ENCODE peak calls at places on chromosomes 3 and 15, in seven cellular contexts. F is uterus, D is DND-41, I is testis, X is neural progenitor cell, T is IMR-90, V is cardiac muscle cell. L is an unnamed sample.

GRCh38 chr3:114566162-114566755 is 272.4 kb downstream of the TIGIT start:
- DNase-seq in X (peak; percentile 5), V (no peak), F (no peak), I (no peak), D (no peak), T (no peak), L (no peak)

GRCh38 chr3:18007980-18008379 is 265.5 kb upstream of the TBC1D5 start:
- DNase-seq in X (no peak), F (no peak), T (no peak), V (no peak), D (no peak), I (no peak), L (peak; percentile 18)

GRCh38 chr3:113625724-113626348 is 70.6 kb downstream of the USF3 start:
- DNase-seq in T (no peak), D (no peak), F (no peak), V (no peak), X (no peak), I (no peak), L (no peak)

GRCh38 chr15:81016253-81017068 is 15.7 kb downstream of the TLNRD1 start:
- DNase-seq in X (no peak), I (no peak), T (no peak), D (no peak), F (no peak), V (no peak), L (no peak)

GRCh38 chr3:40267940-40268707 is 41.4 kb upstream of the EIF1B start:
- DNase-seq in F (no peak), X (no peak), V (no peak), D (no peak), T (no peak), I (no peak), L (no peak)

GRCh38 chr3:47647550-47647949 is 68.9 kb upstream of the CSPG5 start:
- DNase-seq in F (no peak), T (no peak), D (no peak), X (no peak), I (no peak), V (no peak), L (no peak)

GRCh38 chr3:169923189-169923588 is 11.8 kb downstream of the SAMD7 start:
- DNase-seq in T (no peak), F (peak; percentile 21), X (no peak), I (peak; percentile 95), D (no peak), V (no peak), L (no peak)

GRCh38 chr3:108345492-108346205 is 49.3 kb downstream of the HHLA2 start:
- DNase-seq in T (peak; percentile 15), X (no peak), F (no peak), I (no peak), D (no peak), V (no peak), L (no peak)

GRCh38 chr3:117439812-117440211 is 730.2 kb downstream of the TUSC7 start:
- DNase-seq in X (peak; percentile 60), V (peak; percentile 28), I (no peak), F (no peak), D (no peak), T (peak; percentile 45), L (peak; percentile 19)

GRCh38 chr15:67006089-67007065 is 59.0 kb upstream of the SMAD3 start:
- DNase-seq in I (no peak), V (no peak), T (peak; percentile 36), D (no peak), F (no peak), X (no peak), L (no peak)

GRCh38 chr15:63044645-63045437 is 2.3 kb downstream of the TPM1 start:
- DNase-seq in D (no peak), I (no peak), F (peak; percentile 50), V (peak; percentile 87), X (peak; percentile 94), T (peak; percentile 68), L (peak; percentile 42)

GRCh38 chr3:72164635-72164978 is 379.7 kb upstream of the PROK2 start:
- DNase-seq in X (no peak), D (no peak), V (no peak), I (no peak), T (no peak), F (no peak), L (no peak)

GRCh38 chr3:72163809-72164634 is 379.1 kb upstream of the PROK2 start:
- DNase-seq in F (no peak), T (no peak), D (peak; percentile 49), I (no peak), X (no peak), V (no peak), L (no peak)

GRCh38 chr3:72160351-72160750 is 375.4 kb upstream of the PROK2 start:
- DNase-seq in D (no peak), X (no peak), I (no peak), V (no peak), T (no peak), F (no peak), L (no peak)

GRCh38 chr3:72161870-72162617 is 377.1 kb upstream of the PROK2 start:
- DNase-seq in D (no peak), X (no peak), F (peak; percentile 52), I (no peak), V (no peak), T (peak; percentile 51), L (peak; percentile 57)

GRCh38 chr3:72162649-72163184 is 377.8 kb upstream of the PROK2 start:
- DNase-seq in V (no peak), I (no peak), F (no peak), T (no peak), D (no peak), X (no peak), L (no peak)
- H3K4me3 ChIP-seq in V (no peak overlapping the region), I (no peak overlapping the region), F (no peak overlapping the region), T (no peak overlapping the region), D (no peak overlapping the region), X (no peak overlapping the region), L (no peak overlapping the region)

GRCh38 chr15:70033109-70033508 is 64.6 kb downstream of the TLE3 start:
- DNase-seq in I (no peak), T (no peak), V (no peak), D (no peak), X (no peak), F (no peak), L (no peak)
- TF ChIP-seq CTCF in I (no peak), T (no peak), V (no peak), D (no peak), X (no peak), F (no peak), L (no peak)

DNA sequence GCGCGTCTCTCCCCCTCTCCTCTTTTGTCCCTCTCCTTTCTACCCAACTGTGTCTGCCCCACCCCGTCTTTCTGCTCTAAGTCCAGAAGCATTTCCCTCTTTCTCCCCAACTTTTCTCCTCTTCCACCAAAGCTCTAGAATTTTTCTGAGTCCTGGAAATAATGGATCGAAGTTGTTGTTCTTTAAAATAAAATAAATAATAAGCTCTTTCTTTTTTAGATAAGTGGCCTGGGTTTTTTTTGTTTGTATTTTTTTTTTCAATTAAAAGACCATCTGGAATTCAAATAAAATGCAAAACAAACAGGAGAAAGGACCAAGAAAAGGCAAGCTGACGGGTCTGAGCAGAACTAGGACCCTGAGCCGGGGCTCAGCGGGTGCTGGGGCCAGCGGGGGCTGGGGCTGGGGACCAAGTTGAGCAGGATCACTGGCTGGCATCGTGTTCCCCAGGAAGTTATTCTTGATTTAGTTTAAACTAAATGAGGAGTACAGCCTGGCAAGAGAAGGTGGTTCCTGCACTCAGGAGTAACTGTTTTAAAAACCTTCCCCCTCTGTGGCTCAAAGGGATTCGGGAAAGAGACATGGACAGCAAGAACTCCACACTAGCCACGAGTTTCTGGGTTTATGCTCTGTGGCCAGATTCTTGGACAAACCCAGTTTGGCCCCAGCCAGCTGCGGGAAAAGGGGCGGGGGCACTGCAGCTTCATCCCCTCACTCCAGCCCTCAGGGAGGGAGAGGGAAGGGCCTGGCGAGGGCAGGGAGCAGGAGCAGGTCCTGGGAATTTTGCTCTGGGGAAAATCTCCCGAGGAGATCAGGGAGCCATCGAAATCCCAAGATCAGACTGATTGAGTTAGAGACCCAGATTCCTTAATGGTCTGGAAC is 8.4 kb downstream of the GATA2 start:
- DNase-seq in I (no peak), F (peak; percentile 45), D (no peak), V (no peak), X (peak; percentile 66), T (no peak), L (peak; percentile 49)
- H3K4me3 ChIP-seq in I (no peak overlapping the region), F (peak overlapping the region; percentile 56), D (no peak overlapping the region), V (no peak overlapping the region), X (peak overlapping the region; percentile 11), T (no peak overlapping the region), L (peak overlapping the region; percentile 85)

GRCh38 chr3:23916886-23917815 is at the start of the genes NKIRAS1 and RPL15:
- DNase-seq in X (peak; percentile 99), I (peak; percentile 98), D (peak; percentile 97), T (peak; percentile 96), V (peak; percentile 98), F (peak; percentile 97), L (peak; percentile 97)
- TF ChIP-seq CTCF in X (peak; percentile 44), I (peak; percentile 83), D (peak; percentile 35), T (peak; percentile 27), V (peak; percentile 48), F (peak; percentile 40), L (peak; percentile 51)

GRCh38 chr3:129061077-129061887 is 703 bp downstream of the GP9 start:
- DNase-seq in T (no peak), F (no peak), D (no peak), X (no peak), V (no peak), I (no peak), L (no peak)

GRCh38 chr3:129058441-129059194 is 2.0 kb upstream of the GP9 start:
- DNase-seq in F (no peak), T (no peak), V (no peak), X (no peak), D (no peak), I (peak; percentile 44), L (no peak)

GRCh38 chr3:129061888-129062834 is 1.6 kb downstream of the GP9 start:
- DNase-seq in T (no peak), F (no peak), V (no peak), X (no peak), D (no peak), I (no peak), L (no peak)

GRCh38 chr3:129059311-129059975 is 1.1 kb upstream of the GP9 start:
- DNase-seq in F (no peak), I (no peak), T (no peak), D (no peak), X (no peak), V (no peak), L (no peak)

GRCh38 chr3:129060276-129061076 is at the start of gene GP9:
- DNase-seq in V (no peak), X (no peak), F (no peak), T (no peak), D (no peak), I (no peak), L (no peak)
- H3K4me3 ChIP-seq in V (no peak within 1 kb of the TSS), X (no peak within 1 kb of the TSS), F (no peak within 1 kb of the TSS), T (no peak within 1 kb of the TSS), D (no peak within 1 kb of the TSS), I (no peak within 1 kb of the TSS), L (no peak within 1 kb of the TSS)

GRCh38 chr3:35137612-35138011 is 501.7 kb upstream of the ARPP21 start:
- DNase-seq in T (no peak), V (peak; percentile 52), X (no peak), I (no peak), D (peak; percentile 73), F (no peak), L (no peak)
- TF ChIP-seq CTCF in T (no peak), V (no peak), X (no peak), I (no peak), D (no peak), F (no peak), L (no peak)

GRCh38 chr3:159733194-159733860 is 255.3 kb upstream of the IL12A start:
- DNase-seq in I (no peak), V (no peak), F (no peak), D (no peak), T (peak; percentile 88), X (peak; percentile 33), L (peak; percentile 54)
- H3K4me3 ChIP-seq in I (no peak overlapping the region), V (peak overlapping the region; percentile 27), F (no peak overlapping the region), D (no peak overlapping the region), T (peak overlapping the region; percentile 22), X (peak overlapping the region; percentile 39), L (no peak overlapping the region)

L was measured in fibroblast of villous mesenchyme.